ENCODE peak calls at places on chromosomes 12 and 14, in ten cellular contexts. P, R, L, F, Z, H, B, K, E and Q are unnamed samples.

GRCh38 chr14:80313806-80314205 is 102.5 kb upstream of the DIO2 start:
- DNase-seq in P (no peak), F (no peak), R (no peak), K (no peak), E (peak; percentile 55), H (no peak), B (no peak), Z (no peak), L (peak; percentile 42), Q (no peak)

GRCh38 chr14:68098834-68099233 is 279.3 kb downstream of the RAD51B start:
- DNase-seq in P (no peak), B (no peak), K (no peak), H (no peak), E (no peak), F (no peak), L (no peak), Z (no peak), R (no peak), Q (no peak)

GRCh38 chr12:11836282-11836963 is 186.9 kb downstream of the ETV6 start:
- DNase-seq in E (no peak), K (peak; percentile 75), R (no peak), L (no peak), H (no peak), Z (no peak), P (no peak), B (no peak), F (no peak), Q (no peak)

GRCh38 chr14:101963611-101964296 is 619 bp upstream of the DYNC1H1 start:
- DNase-seq in P (no peak), H (no peak), B (no peak), E (no peak), F (no peak), K (no peak), R (no peak), L (no peak), Z (no peak), Q (no peak)

GRCh38 chr14:75277000-75277795 is 1.4 kb upstream of the FOS start:
- DNase-seq in L (peak; percentile 94), R (peak; percentile 75), B (no peak), E (no peak), F (peak; percentile 93), K (peak; percentile 95), Z (peak; percentile 87), H (peak; percentile 96), P (peak; percentile 59), Q (peak; percentile 96)

GRCh38 chr12:704516-705242 is 41.4 kb upstream of the NINJ2 start:
- DNase-seq in E (no peak), R (no peak), K (no peak), F (no peak), B (no peak), P (no peak), L (no peak), H (no peak), Z (no peak), Q (no peak)

GRCh38 chr14:77126461-77126990 is 15.1 kb downstream of the ZDHHC22 start:
- DNase-seq in Z (no peak), H (no peak), L (no peak), P (no peak), R (no peak), F (no peak), B (no peak), E (no peak), K (no peak), Q (no peak)

GRCh38 chr14:21894003-21894897 is 220.6 kb upstream of the OR4E1 start:
- DNase-seq in Z (peak; percentile 29), R (peak; percentile 15), F (no peak), B (no peak), P (no peak), K (no peak), E (no peak), L (peak; percentile 8), H (no peak), Q (no peak)

GRCh38 chr12:32522322-32523221 is 123.2 kb downstream of the FGD4 start:
- DNase-seq in H (no peak), F (no peak), K (no peak), Z (no peak), L (no peak), R (no peak), P (no peak), E (no peak), B (no peak), Q (no peak)

GRCh38 chr14:100778078-100778927 is 47.6 kb upstream of the MEG3 start:
- DNase-seq in E (no peak), K (no peak), L (no peak), H (no peak), B (no peak), Z (no peak), F (no peak), R (no peak), P (no peak), Q (no peak)

GRCh38 chr12:51850933-51851244 is 2.4 kb upstream of the FIGNL2 start:
- DNase-seq in B (no peak), K (no peak), Z (no peak), P (no peak), E (no peak), F (no peak), R (no peak), L (no peak), H (no peak), Q (no peak)

GRCh38 chr12:121702944-121703343 is 9.6 kb upstream of the TMEM120B start:
- DNase-seq in P (no peak), R (no peak), B (no peak), E (no peak), H (no peak), F (no peak), Z (no peak), K (no peak), L (no peak), Q (no peak)

GRCh38 chr14:75247286-75247922 is 31.2 kb upstream of the FOS start:
- DNase-seq in Z (no peak), H (no peak), P (no peak), R (peak; percentile 67), F (no peak), L (no peak), B (no peak), E (no peak), K (no peak), Q (no peak)

GRCh38 chr14:100584056-100585031 is 2.9 kb downstream of the BEGAIN start:
- DNase-seq in E (no peak), L (no peak), Z (no peak), K (peak; percentile 27), B (no peak), R (no peak), F (peak; percentile 35), P (no peak), H (no peak), Q (no peak)

GRCh38 chr14:79781882-79782281 is 429.4 kb downstream of the DIO2 start:
- DNase-seq in R (no peak), K (no peak), L (peak; percentile 40), H (no peak), B (no peak), E (no peak), F (no peak), Z (no peak), P (no peak), Q (no peak)

GRCh38 chr12:69966409-69966808 is 141.4 kb downstream of the MYRFL start:
- DNase-seq in B (peak; percentile 65), E (no peak), L (peak; percentile 16), P (no peak), R (no peak), Z (no peak), H (peak; percentile 75), K (no peak), F (no peak), Q (no peak)

GRCh38 chr12:40444174-40444573 is 219.4 kb downstream of the LRRK2 start:
- DNase-seq in P (no peak), L (no peak), E (no peak), F (no peak), H (no peak), Z (no peak), R (no peak), B (no peak), K (no peak), Q (no peak)

GRCh38 chr14:103735022-103735421 is 19.4 kb downstream of the ZFYVE21 start:
- DNase-seq in K (peak; percentile 50), E (no peak), H (no peak), L (no peak), B (no peak), F (peak; percentile 29), Z (peak; percentile 23), R (no peak), P (no peak), Q (peak; percentile 45)

GRCh38 chr14:106694638-106695393 is 1168.4 kb downstream of the TMEM121 start:
- DNase-seq in Z (peak; percentile 4), E (no peak), L (no peak), F (no peak), P (peak; percentile 37), R (peak; percentile 51), H (peak; percentile 67), B (no peak), K (no peak), Q (no peak)

GRCh38 chr12:57765003-57765697 is 1.7 kb downstream of the CYP27B1 start:
- DNase-seq in L (peak; percentile 44), H (peak; percentile 66), K (peak; percentile 79), F (peak; percentile 79), R (peak; percentile 32), E (no peak), Z (no peak), B (no peak), P (peak; percentile 55), Q (peak; percentile 44)

GRCh38 chr14:73777420-73777819 is 63.2 kb upstream of the PNMA1 start:
- DNase-seq in E (no peak), K (no peak), F (no peak), L (no peak), Z (no peak), P (no peak), B (no peak), H (no peak), R (no peak), Q (no peak)

GRCh38 chr12:61538951-61539350 is 721.3 kb upstream of the USP15 start:
- DNase-seq in Z (no peak), B (no peak), L (no peak), F (no peak), P (no peak), R (no peak), K (no peak), E (no peak), H (no peak), Q (no peak)

GRCh38 chr12:124917135-124917840 is 2.8 kb upstream of the UBC start:
- DNase-seq in B (peak; percentile 100), Z (no peak), E (peak; percentile 97), H (peak; percentile 99), P (no peak), R (peak; percentile 91), K (peak; percentile 98), L (peak; percentile 100), F (peak; percentile 87), Q (peak; percentile 100)

GRCh38 chr12:24661657-24662096 is 287.2 kb downstream of the BCAT1 start:
- DNase-seq in K (peak; percentile 85), E (peak; percentile 9), H (no peak), B (no peak), Z (no peak), L (peak; percentile 97), R (no peak), P (no peak), F (no peak), Q (no peak)

GRCh38 chr14:93832076-93832475 is 43.8 kb upstream of the PRIMA1 start:
- DNase-seq in E (no peak), Z (no peak), K (no peak), L (no peak), R (no peak), B (no peak), P (no peak), F (no peak), H (no peak), Q (no peak)

GRCh38 chr14:105203057-105203494 is 22.0 kb upstream of the NUDT14 start:
- DNase-seq in H (peak; percentile 58), B (no peak), P (peak; percentile 54), E (no peak), F (peak; percentile 94), R (peak; percentile 55), Z (peak; percentile 86), K (peak; percentile 90), L (peak; percentile 54), Q (peak; percentile 55)

GRCh38 chr14:100747021-100747586 is 20.4 kb downstream of the DLK1 start:
- DNase-seq in Z (no peak), B (peak; percentile 85), P (peak; percentile 48), K (peak; percentile 76), F (peak; percentile 34), R (no peak), E (no peak), H (peak; percentile 30), L (peak; percentile 97), Q (no peak)

GRCh38 chr14:78608998-78609787 is 439.0 kb downstream of the NRXN3 start:
- DNase-seq in R (no peak), F (no peak), H (no peak), Z (no peak), L (no peak), E (no peak), B (no peak), K (no peak), P (peak; percentile 34), Q (no peak)